ENCODE peak calls at places on chromosomes 6 and 20, in nine cellular contexts. I is fibroblast of the aortic adventitia, K is PC-9, Q is H9, F is AG04449, G is AG10803, S is K562, T is GM10248, H is A549. U is an unnamed sample.

GRCh38 chr6:6411115-6411514 is 90.7 kb upstream of the F13A1 start:
- DNase-seq in F (no peak), G (no peak), K (no peak), T (no peak), H (no peak), S (no peak), Q (no peak), I (no peak), U (no peak)

GRCh38 chr6:43668151-43669028 is 19.2 kb downstream of the MRPS18A start:
- DNase-seq in K (peak; percentile 79), F (no peak), S (peak; percentile 74), H (peak; percentile 63), I (peak; percentile 39), Q (peak; percentile 88), T (peak; percentile 80), G (peak; percentile 55), U (peak; percentile 70)

GRCh38 chr6:48552905-48553304 is 441.9 kb upstream of the PTCHD4 start:
- DNase-seq in T (no peak), K (no peak), I (no peak), F (no peak), S (no peak), Q (no peak), G (no peak), H (no peak), U (no peak)

GRCh38 chr6:10383312-10384063 is 31.4 kb downstream of the TFAP2A start:
- DNase-seq in F (no peak), K (peak; percentile 69), T (no peak), I (no peak), S (peak; percentile 28), Q (peak; percentile 56), G (no peak), H (peak; percentile 60), U (no peak)

GRCh38 chr20:58542411-58543095 is 27.4 kb upstream of the APCDD1L start:
- DNase-seq in Q (no peak), S (peak; percentile 32), K (peak; percentile 48), I (no peak), F (no peak), G (no peak), T (no peak), H (no peak), U (no peak)

GRCh38 chr6:24321538-24322162 is 36.2 kb downstream of the DCDC2 start:
- DNase-seq in S (no peak), K (no peak), H (no peak), F (no peak), I (no peak), G (no peak), Q (no peak), T (no peak), U (no peak)

GRCh38 chr6:27591660-27592059 is 118.8 kb upstream of the ZNF184 start:
- DNase-seq in T (no peak), Q (peak; percentile 47), H (peak; percentile 74), I (peak; percentile 35), S (peak; percentile 50), F (no peak), G (no peak), K (peak; percentile 43), U (peak; percentile 31)

GRCh38 chr6:53309059-53309896 is 39.5 kb downstream of the ELOVL5 start:
- DNase-seq in I (peak; percentile 89), K (no peak), H (peak; percentile 41), T (peak; percentile 22), S (peak; percentile 39), F (peak; percentile 41), Q (no peak), G (peak; percentile 91), U (no peak)

GRCh38 chr20:43191946-43192847 is 2.5 kb upstream of the PTPRT start:
- DNase-seq in T (peak; percentile 45), K (peak; percentile 29), I (no peak), S (peak; percentile 28), Q (peak; percentile 80), F (no peak), G (no peak), H (peak; percentile 27), U (peak; percentile 23)

GRCh38 chr6:1724616-1725015 is 114.9 kb downstream of the FOXC1 start:
- DNase-seq in I (no peak), Q (peak; percentile 41), F (no peak), S (no peak), G (no peak), H (peak; percentile 62), K (peak; percentile 71), T (no peak), U (peak; percentile 64)

GRCh38 chr6:68468244-68468884 is 166.7 kb upstream of the ADGRB3 start:
- DNase-seq in F (no peak), I (no peak), H (no peak), S (peak; percentile 13), G (no peak), Q (peak; percentile 33), T (no peak), K (no peak), U (peak; percentile 32)

GRCh38 chr20:22723659-22724058 is 139.3 kb upstream of the FOXA2 start:
- DNase-seq in H (peak; percentile 29), G (peak; percentile 47), T (no peak), Q (no peak), K (no peak), I (peak; percentile 41), S (no peak), F (peak; percentile 7), U (no peak)

GRCh38 chr6:161434331-161434730 is 160.5 kb upstream of the AGPAT4 start:
- DNase-seq in Q (no peak), S (no peak), G (peak; percentile 61), K (no peak), H (no peak), T (no peak), I (peak; percentile 48), F (no peak), U (no peak)

GRCh38 chr6:48733581-48733980 is 622.6 kb upstream of the PTCHD4 start:
- DNase-seq in G (no peak), T (no peak), K (no peak), Q (no peak), I (peak; percentile 37), S (no peak), H (no peak), F (no peak), U (no peak)

GRCh38 chr6:55913213-55914195 is 38.1 kb upstream of the BMP5 start:
- DNase-seq in S (no peak), F (no peak), H (no peak), Q (peak; percentile 33), T (no peak), G (no peak), I (peak; percentile 63), K (no peak), U (no peak)

GRCh38 chr6:163708459-163708858 is 293.9 kb downstream of the QKI start:
- DNase-seq in S (no peak), I (no peak), Q (no peak), T (peak; percentile 60), K (no peak), F (no peak), G (no peak), H (no peak), U (no peak)

GRCh38 chr6:79468116-79468515 is 69.1 kb downstream of the LCA5 start:
- DNase-seq in G (peak; percentile 48), I (peak; percentile 54), Q (no peak), K (peak; percentile 29), H (no peak), S (no peak), T (no peak), F (peak; percentile 40), U (no peak)

GRCh38 chr20:22522701-22523100 is 61.7 kb downstream of the FOXA2 start:
- DNase-seq in Q (no peak), F (no peak), S (no peak), K (no peak), G (no peak), T (no peak), H (no peak), I (no peak), U (no peak)

GRCh38 chr20:59146801-59147118 is 16.9 kb upstream of the ZNF831 start:
- DNase-seq in T (no peak), I (no peak), H (no peak), G (no peak), F (no peak), S (no peak), K (no peak), Q (no peak), U (no peak)

GRCh38 chr20:8293791-8294190 is 161.7 kb downstream of the PLCB1 start:
- DNase-seq in H (no peak), F (no peak), S (no peak), T (no peak), I (no peak), Q (no peak), K (no peak), G (peak; percentile 29), U (no peak)

GRCh38 chr20:43691928-43692524 is 25.1 kb downstream of the MYBL2 start:
- DNase-seq in Q (peak; percentile 66), G (peak; percentile 36), S (peak; percentile 76), T (peak; percentile 80), H (peak; percentile 61), I (peak; percentile 39), K (peak; percentile 60), F (no peak), U (peak; percentile 67)

DNA sequence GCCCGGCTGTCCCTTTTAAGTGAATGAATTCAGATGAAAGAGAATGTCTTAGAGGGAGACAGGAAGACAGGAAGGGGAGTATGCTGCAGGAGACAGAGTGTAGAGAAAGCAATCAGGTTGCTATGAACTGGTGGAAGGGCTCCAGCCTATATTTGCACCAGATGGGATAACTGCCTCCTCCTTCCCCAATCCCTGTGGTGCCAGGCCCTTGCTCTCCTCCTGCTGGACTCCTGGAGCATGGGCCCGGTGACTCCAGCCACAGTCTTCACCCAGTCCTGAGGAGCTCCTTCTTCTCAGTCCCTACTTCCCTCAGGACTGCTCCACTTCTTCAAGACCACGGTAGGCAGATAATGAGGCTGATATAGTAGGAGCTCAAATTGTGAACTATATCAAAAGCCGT is 91.8 kb downstream of the TMEM200A start:
- DNase-seq in I (no peak), T (no peak), Q (peak; percentile 39), K (no peak), H (peak; percentile 1), S (no peak), G (peak; percentile 76), F (no peak), U (no peak)
- TF ChIP-seq CTCF in I (peak; percentile 21), T (no peak), Q (no peak), K (no peak), H (no peak), S (no peak), G (peak; percentile 66), F (peak; percentile 43), U (no peak)

GRCh38 chr6:35948725-35949124 is 27.8 kb upstream of the SRPK1 start:
- DNase-seq in K (no peak), I (peak; percentile 38), F (no peak), Q (peak; percentile 68), H (peak; percentile 38), S (no peak), G (no peak), T (no peak), U (peak; percentile 16)
- TF ChIP-seq CTCF in K (peak; percentile 20), I (peak; percentile 60), F (peak; percentile 6), Q (peak; percentile 63), H (no peak), S (peak; percentile 66), G (peak; percentile 35), T (no peak), U (no peak)

GRCh38 chr6:129500958-129501381 is 209.0 kb downstream of the ARHGAP18 start:
- DNase-seq in K (no peak), I (no peak), T (no peak), F (no peak), G (no peak), H (peak; percentile 33), S (peak; percentile 54), Q (no peak), U (no peak)
- TF ChIP-seq CTCF in K (peak; percentile 49), I (peak; percentile 18), T (no peak), F (peak; percentile 15), G (peak; percentile 42), H (peak; percentile 43), S (peak; percentile 55), Q (peak; percentile 59), U (peak; percentile 28)

GRCh38 chr6:70292144-70292543 is 10.7 kb downstream of the COL9A1 start:
- DNase-seq in I (no peak), F (no peak), K (no peak), T (no peak), Q (no peak), G (no peak), S (no peak), H (no peak), U (no peak)

GRCh38 chr6:70289299-70289698 is 13.6 kb downstream of the COL9A1 start:
- DNase-seq in T (no peak), S (no peak), I (no peak), F (no peak), Q (no peak), G (no peak), K (no peak), H (peak; percentile 11), U (no peak)
- TF ChIP-seq CTCF in T (no peak), S (no peak), I (no peak), F (no peak), Q (peak; percentile 50), G (no peak), K (peak; percentile 16), H (peak; percentile 9), U (no peak)

U was measured in endothelial cell.